ENCODE peak calls at places on chromosomes 11 and 22, in eight cellular contexts. N is H9, F is tibial artery, C is pancreas, M is BJ, Y is neural crest cell, A is A549, L is PC-3. V is an unnamed sample.

GRCh38 chr11:1234771-1235614 is 12.1 kb downstream of the MUC5B start:
- DNase-seq in M (no peak), F (peak), C (peak), Y (no peak), L (no peak), N (peak), A (no peak), V (peak)

GRCh38 chr11:12286606-12287005 is 90.8 kb upstream of the PARVA start:
- DNase-seq in A (no peak), Y (no peak), N (no peak), L (no peak), F (no peak), M (no peak), C (no peak), V (no peak)

GRCh38 chr11:111886844-111887243 is 7.5 kb downstream of the CFAP68 start:
- DNase-seq in A (no peak), Y (no peak), C (no peak), F (no peak), M (no peak), N (no peak), L (no peak), V (no peak)

GRCh38 chr11:35662061-35662648 is 420 bp upstream of the TRIM44 start:
- DNase-seq in C (no peak), Y (no peak), F (no peak), A (peak), N (no peak), M (no peak), L (peak), V (no peak)

GRCh38 chr11:19938051-19938856 is 222.0 kb downstream of the DBX1 start:
- DNase-seq in L (peak), M (no peak), Y (peak), F (no peak), A (peak), C (peak), N (peak), V (no peak)

GRCh38 chr11:46342237-46342636 is 5.0 kb upstream of the DGKZ start:
- DNase-seq in A (no peak), C (no peak), M (no peak), Y (no peak), F (no peak), N (peak), L (no peak), V (no peak)

GRCh38 chr11:47446833-47447232 is 2.1 kb downstream of the RAPSN start:
- DNase-seq in C (no peak), Y (no peak), M (no peak), L (no peak), N (no peak), F (no peak), A (no peak), V (no peak)

GRCh38 chr11:119187123-119187892 is 2.0 kb downstream of the NHERF4 start:
- DNase-seq in A (no peak), Y (no peak), N (no peak), L (no peak), F (no peak), M (no peak), C (no peak), V (no peak)

GRCh38 chr11:85590848-85591483 is 36.2 kb downstream of the DLG2 start:
- DNase-seq in M (peak), A (peak), N (no peak), F (no peak), Y (no peak), L (peak), C (no peak), V (no peak)

GRCh38 chr11:50098186-50098725 is 65.6 kb downstream of the OR4C45 start:
- DNase-seq in Y (no peak), N (no peak), F (no peak), M (no peak), A (no peak), L (peak), C (no peak), V (no peak)

GRCh38 chr11:111413849-111414248 is 34.8 kb upstream of the POU2AF1 start:
- DNase-seq in C (no peak), N (no peak), L (no peak), F (no peak), M (no peak), Y (no peak), A (no peak), V (no peak)

GRCh38 chr11:58965246-58965985 is 26.1 kb downstream of the GLYATL1 start:
- DNase-seq in M (peak), Y (no peak), C (no peak), A (no peak), N (no peak), L (no peak), F (no peak), V (no peak)

GRCh38 chr11:95108671-95109551 is 19.3 kb downstream of the ENDOD1 start:
- DNase-seq in F (no peak), Y (no peak), L (no peak), A (no peak), N (no peak), M (no peak), C (no peak), V (no peak)

GRCh38 chr11:45182902-45183301 is 36.5 kb downstream of the PRDM11 start:
- DNase-seq in F (no peak), M (no peak), Y (no peak), A (peak), C (peak), L (peak), N (peak), V (no peak)

GRCh38 chr11:61895718-61896059 is 4.3 kb upstream of the FADS3 start:
- DNase-seq in N (no peak), Y (no peak), M (no peak), L (no peak), F (no peak), A (no peak), C (no peak), V (no peak)

GRCh38 chr22:34308101-34308500 is 387.8 kb upstream of the LARGE1 start:
- DNase-seq in C (no peak), N (no peak), A (no peak), M (no peak), F (no peak), Y (no peak), L (no peak), V (no peak)

GRCh38 chr22:24153353-24153752 is 27.9 kb upstream of the SUSD2 start:
- DNase-seq in F (no peak), N (no peak), A (no peak), M (no peak), L (no peak), Y (no peak), C (no peak), V (no peak)

GRCh38 chr11:106321601-106322000 is 244.1 kb downstream of the AASDHPPT start:
- DNase-seq in F (no peak), L (no peak), M (no peak), A (no peak), C (no peak), Y (no peak), N (no peak), V (no peak)

GRCh38 chr11:46912526-46913150 is 5.7 kb downstream of the LRP4 start:
- DNase-seq in L (peak), Y (peak), C (no peak), A (no peak), F (no peak), N (peak), M (no peak), V (no peak)

GRCh38 chr11:57403176-57404147 is 13.0 kb upstream of the PRG2 start:
- DNase-seq in A (no peak), Y (no peak), F (no peak), M (no peak), L (no peak), N (no peak), C (no peak), V (no peak)

GRCh38 chr22:49241174-49241851 is 586.4 kb downstream of the BRD1 start:
- DNase-seq in Y (no peak), M (no peak), A (no peak), F (peak), C (no peak), L (no peak), N (peak), V (no peak)

GRCh38 chr11:13885083-13885482 is 77.4 kb upstream of the SPON1 start:
- DNase-seq in Y (no peak), C (no peak), M (no peak), F (no peak), N (no peak), L (peak), A (no peak), V (no peak)

GRCh38 chr11:121534131-121535093 is 81.6 kb upstream of the SORL1-AS1 start:
- DNase-seq in Y (no peak), F (no peak), N (no peak), C (no peak), A (no peak), M (no peak), L (peak), V (no peak)

GRCh38 chr11:66012371-66012945 is 650 bp downstream of the CST6 start:
- DNase-seq in A (no peak), Y (no peak), C (no peak), L (no peak), F (no peak), N (no peak), M (no peak), V (no peak)

GRCh38 chr11:35623708-35624168 is 5.5 kb downstream of the FJX1 start:
- DNase-seq in L (peak), A (no peak), M (no peak), C (no peak), F (no peak), Y (no peak), N (no peak), V (no peak)

GRCh38 chr11:40405614-40406013 is 1053.8 kb downstream of the LRRC4C start:
- DNase-seq in Y (no peak), A (no peak), F (no peak), M (no peak), L (no peak), N (no peak), C (no peak), V (no peak)

GRCh38 chr11:110367571-110367970 is 62.2 kb upstream of the FDX1 start:
- DNase-seq in F (no peak), A (no peak), L (peak), Y (no peak), M (no peak), C (no peak), N (no peak), V (no peak)
- TF ChIP-seq CTCF in F (no peak), A (peak), L (peak), Y (peak), M (no peak), C (peak), N (no peak), V (peak)

GRCh38 chr22:36569999-36570398 is 41.0 kb upstream of the EIF3D start:
- DNase-seq in C (no peak), N (peak), L (no peak), M (no peak), A (peak), F (no peak), Y (peak), V (no peak)
- TF ChIP-seq CTCF in C (no peak), N (peak), L (no peak), M (peak), A (no peak), F (no peak), Y (peak), V (no peak)

GRCh38 chr22:37852418-37852817 is 3.2 kb downstream of the EIF3L start:
- DNase-seq in Y (no peak), C (no peak), L (no peak), M (no peak), F (no peak), N (no peak), A (no peak), V (no peak)

GRCh38 chr22:37848587-37849088 is 581 bp upstream of the EIF3L start:
- DNase-seq in L (peak), C (no peak), Y (no peak), N (no peak), A (no peak), M (no peak), F (no peak), V (no peak)

GRCh38 chr22:37846433-37846832 is 2.3 kb upstream of the ANKRD54 start:
- DNase-seq in F (no peak), C (no peak), L (no peak), N (no peak), A (no peak), M (no peak), Y (no peak), V (no peak)

GRCh38 chr22:37850801-37851200 is 1.6 kb downstream of the EIF3L start:
- DNase-seq in M (no peak), C (no peak), Y (no peak), L (no peak), F (no peak), N (no peak), A (no peak), V (no peak)

DNA sequence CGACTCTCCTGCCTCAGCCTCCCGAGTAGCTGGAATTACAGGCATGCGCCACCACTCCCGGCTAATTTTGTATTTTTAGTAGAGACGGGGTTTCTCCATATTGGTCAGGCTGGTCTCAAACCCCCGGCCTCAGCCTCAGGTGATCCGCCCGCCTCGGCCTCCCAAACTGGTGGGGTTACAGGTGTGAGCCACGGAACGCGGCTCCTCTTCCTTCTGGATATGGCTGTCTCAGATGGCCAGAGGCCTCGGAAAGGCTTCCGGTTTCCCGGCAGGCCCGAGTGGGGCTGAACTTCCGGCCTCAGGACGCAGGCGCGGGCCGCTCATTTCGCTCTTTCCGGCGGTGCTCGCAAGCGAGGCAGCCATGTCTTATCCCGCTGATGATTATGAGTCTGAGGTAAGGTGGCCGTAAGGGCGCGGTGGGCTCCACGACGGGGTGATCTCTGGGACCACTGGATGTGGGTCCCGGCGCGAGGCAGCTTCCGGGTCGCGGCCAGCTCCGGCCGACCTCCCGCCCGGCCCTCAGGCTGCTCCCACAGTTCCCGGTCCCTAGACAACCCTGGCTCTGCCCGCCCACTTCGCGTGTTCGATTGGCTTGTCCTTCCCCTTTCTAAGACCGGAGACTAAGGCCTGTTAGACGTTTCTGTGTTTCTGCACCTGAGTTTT is at the start of gene EIF3L:
- DNase-seq in N (peak), A (peak), F (peak), C (peak), L (peak), M (peak), Y (peak), V (peak)
- TF ChIP-seq CTCF in N (no peak), A (no peak), F (no peak), C (no peak), L (no peak), M (no peak), Y (no peak), V (no peak)

DNA sequence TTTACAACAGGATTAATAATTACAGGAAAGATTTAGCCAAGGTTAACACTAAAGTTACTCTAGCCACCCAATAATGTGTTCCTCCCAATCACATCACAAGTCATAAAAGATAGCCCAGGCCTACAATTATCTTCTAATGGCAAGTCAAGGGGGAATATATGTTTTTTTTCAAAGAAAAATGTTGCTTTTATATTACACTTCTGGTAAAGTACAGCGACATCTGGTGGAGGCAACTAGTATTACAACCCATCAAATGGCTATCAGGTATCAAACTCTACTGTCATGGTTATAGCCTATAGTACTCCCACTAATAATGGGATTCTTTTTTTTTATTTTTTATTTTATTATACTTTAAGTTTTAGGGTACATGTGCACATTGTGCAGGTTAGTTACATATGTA is 71.8 kb downstream of the XRRA1 start:
- DNase-seq in L (peak), M (no peak), C (no peak), Y (no peak), F (no peak), A (no peak), N (no peak), V (no peak)
- TF ChIP-seq CTCF in L (peak), M (peak), C (no peak), Y (peak), F (no peak), A (peak), N (peak), V (peak)

GRCh38 chr22:19969141-19969928 is 27.7 kb upstream of the TXNRD2 start:
- DNase-seq in L (no peak), M (no peak), A (no peak), C (peak), F (no peak), N (no peak), Y (no peak), V (no peak)

GRCh38 chr22:19971276-19972124 is 29.9 kb upstream of the TXNRD2 start:
- DNase-seq in Y (no peak), N (no peak), C (peak), F (no peak), L (no peak), M (no peak), A (no peak), V (no peak)

GRCh38 chr22:19968450-19968891 is 26.9 kb upstream of the TXNRD2 start:
- DNase-seq in L (no peak), F (no peak), C (no peak), M (no peak), Y (no peak), A (no peak), N (no peak), V (no peak)

GRCh38 chr22:19970479-19971275 is 29.1 kb upstream of the TXNRD2 start:
- DNase-seq in N (peak), M (no peak), C (peak), L (peak), A (peak), F (peak), Y (peak), V (peak)

DNA sequence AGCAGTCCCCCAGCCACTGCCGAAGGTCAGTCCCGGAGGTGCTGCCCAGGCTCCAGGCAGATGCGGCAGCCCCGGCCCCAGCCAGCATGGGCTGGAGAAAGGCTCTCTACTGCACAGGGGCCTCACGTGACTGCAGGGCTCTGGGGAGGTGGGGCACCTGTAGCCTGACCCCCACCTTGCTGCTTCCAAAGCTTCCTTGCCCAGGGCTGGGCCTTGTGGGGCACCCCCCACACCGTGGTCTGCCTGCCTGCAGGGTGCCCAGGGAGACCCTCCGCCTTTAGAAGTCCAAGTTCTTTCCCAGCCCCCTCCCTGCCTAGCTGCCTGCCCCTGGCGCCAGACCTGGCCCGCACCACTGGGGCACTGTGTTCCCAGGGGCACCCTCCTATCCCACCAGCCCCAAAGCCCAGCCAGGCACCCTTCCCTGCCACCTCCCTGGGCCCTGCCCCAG is 28.4 kb upstream of the TXNRD2 start:
- DNase-seq in Y (no peak), N (no peak), F (no peak), L (no peak), A (no peak), C (peak), M (no peak), V (no peak)
- TF ChIP-seq CTCF in Y (no peak), N (no peak), F (no peak), L (no peak), A (no peak), C (no peak), M (no peak), V (no peak)

V was measured in CD14-positive monocyte.